ENCODE peak calls at places on chromosomes 5 and 9, in six cellular contexts. One of them, this sample, is unnamed.

GRCh38 chr5:54944364-54944763 is 41.0 kb downstream of the ESM1 start:
- DNase-seq in stimulated activated naive CD8-positive, alpha-beta T cell treated with anti-CD3 and anti-CD28 coated beads, Interleukin-15, amount 100 ng/mL, for 72 hours: peak
- DNase-seq in activated CD4-positive, alpha-beta T cell treated with anti-CD3 and anti-CD28 coated beads, Interleukin-2, amount 10 ng/mL, durations not matched to agents 7 days and 5 days: peak
- DNase-seq in Caco-2: no peak
- DNase-seq in NCI-H2081: no peak
- DNase-seq in left lobe of liver: no peak
- DNase-seq in this sample: no peak

GRCh38 chr9:134689320-134690181 is 47.9 kb downstream of the COL5A1 start:
- DNase-seq in left lobe of liver: no peak
- DNase-seq in activated CD4-positive, alpha-beta T cell treated with anti-CD3 and anti-CD28 coated beads, Interleukin-2, amount 10 ng/mL, durations not matched to agents 7 days and 5 days: no peak
- DNase-seq in NCI-H2081: no peak
- DNase-seq in Caco-2: peak
- DNase-seq in stimulated activated naive CD8-positive, alpha-beta T cell treated with anti-CD3 and anti-CD28 coated beads, Interleukin-15, amount 100 ng/mL, for 72 hours: no peak
- DNase-seq in this sample: peak

GRCh38 chr9:136023401-136024225 is 62.4 kb upstream of the UBAC1 start:
- DNase-seq in left lobe of liver: peak
- DNase-seq in NCI-H2081: no peak
- DNase-seq in Caco-2: no peak
- DNase-seq in stimulated activated naive CD8-positive, alpha-beta T cell treated with anti-CD3 and anti-CD28 coated beads, Interleukin-15, amount 100 ng/mL, for 72 hours: no peak
- DNase-seq in activated CD4-positive, alpha-beta T cell treated with anti-CD3 and anti-CD28 coated beads, Interleukin-2, amount 10 ng/mL, durations not matched to agents 7 days and 5 days: no peak
- DNase-seq in this sample: no peak

GRCh38 chr9:125966959-125967711 is 220.0 kb downstream of the PBX3 start:
- DNase-seq in NCI-H2081: no peak
- DNase-seq in Caco-2: no peak
- DNase-seq in activated CD4-positive, alpha-beta T cell treated with anti-CD3 and anti-CD28 coated beads, Interleukin-2, amount 10 ng/mL, durations not matched to agents 7 days and 5 days: no peak
- DNase-seq in left lobe of liver: no peak
- DNase-seq in stimulated activated naive CD8-positive, alpha-beta T cell treated with anti-CD3 and anti-CD28 coated beads, Interleukin-15, amount 100 ng/mL, for 72 hours: no peak
- DNase-seq in this sample: no peak

GRCh38 chr5:18745591-18745987 is 1111.3 kb downstream of the TAF11L14 start:
- DNase-seq in activated CD4-positive, alpha-beta T cell treated with anti-CD3 and anti-CD28 coated beads, Interleukin-2, amount 10 ng/mL, durations not matched to agents 7 days and 5 days: peak
- DNase-seq in stimulated activated naive CD8-positive, alpha-beta T cell treated with anti-CD3 and anti-CD28 coated beads, Interleukin-15, amount 100 ng/mL, for 72 hours: peak
- DNase-seq in Caco-2: no peak
- DNase-seq in NCI-H2081: peak
- DNase-seq in left lobe of liver: peak
- DNase-seq in this sample: no peak

GRCh38 chr5:97844797-97845196 is 661.8 kb upstream of the RIOK2 start:
- DNase-seq in left lobe of liver: no peak
- DNase-seq in stimulated activated naive CD8-positive, alpha-beta T cell treated with anti-CD3 and anti-CD28 coated beads, Interleukin-15, amount 100 ng/mL, for 72 hours: no peak
- DNase-seq in NCI-H2081: no peak
- DNase-seq in activated CD4-positive, alpha-beta T cell treated with anti-CD3 and anti-CD28 coated beads, Interleukin-2, amount 10 ng/mL, durations not matched to agents 7 days and 5 days: no peak
- DNase-seq in Caco-2: no peak
- DNase-seq in this sample: no peak

GRCh38 chr5:33894566-33894965 is 2.8 kb upstream of the ADAMTS12 start:
- DNase-seq in NCI-H2081: no peak
- DNase-seq in stimulated activated naive CD8-positive, alpha-beta T cell treated with anti-CD3 and anti-CD28 coated beads, Interleukin-15, amount 100 ng/mL, for 72 hours: no peak
- DNase-seq in activated CD4-positive, alpha-beta T cell treated with anti-CD3 and anti-CD28 coated beads, Interleukin-2, amount 10 ng/mL, durations not matched to agents 7 days and 5 days: no peak
- DNase-seq in left lobe of liver: no peak
- DNase-seq in Caco-2: no peak
- DNase-seq in this sample: no peak

GRCh38 chr9:129646252-129646651 is 4.3 kb upstream of the ASB6 start:
- DNase-seq in left lobe of liver: no peak
- DNase-seq in stimulated activated naive CD8-positive, alpha-beta T cell treated with anti-CD3 and anti-CD28 coated beads, Interleukin-15, amount 100 ng/mL, for 72 hours: no peak
- DNase-seq in activated CD4-positive, alpha-beta T cell treated with anti-CD3 and anti-CD28 coated beads, Interleukin-2, amount 10 ng/mL, durations not matched to agents 7 days and 5 days: no peak
- DNase-seq in NCI-H2081: no peak
- DNase-seq in Caco-2: no peak
- DNase-seq in this sample: no peak

GRCh38 chr5:8247485-8247884 is 378.5 kb downstream of the MTRR start:
- DNase-seq in Caco-2: no peak
- DNase-seq in NCI-H2081: no peak
- DNase-seq in left lobe of liver: no peak
- DNase-seq in stimulated activated naive CD8-positive, alpha-beta T cell treated with anti-CD3 and anti-CD28 coated beads, Interleukin-15, amount 100 ng/mL, for 72 hours: no peak
- DNase-seq in activated CD4-positive, alpha-beta T cell treated with anti-CD3 and anti-CD28 coated beads, Interleukin-2, amount 10 ng/mL, durations not matched to agents 7 days and 5 days: no peak
- DNase-seq in this sample: no peak

GRCh38 chr9:135082536-135082935 is 4.9 kb upstream of the OLFM1 start:
- DNase-seq in left lobe of liver: no peak
- DNase-seq in stimulated activated naive CD8-positive, alpha-beta T cell treated with anti-CD3 and anti-CD28 coated beads, Interleukin-15, amount 100 ng/mL, for 72 hours: no peak
- DNase-seq in Caco-2: no peak
- DNase-seq in activated CD4-positive, alpha-beta T cell treated with anti-CD3 and anti-CD28 coated beads, Interleukin-2, amount 10 ng/mL, durations not matched to agents 7 days and 5 days: no peak
- DNase-seq in NCI-H2081: no peak
- DNase-seq in this sample: no peak

GRCh38 chr9:16205455-16205854 is 652.6 kb downstream of the CCDC171 start:
- DNase-seq in left lobe of liver: no peak
- DNase-seq in stimulated activated naive CD8-positive, alpha-beta T cell treated with anti-CD3 and anti-CD28 coated beads, Interleukin-15, amount 100 ng/mL, for 72 hours: no peak
- DNase-seq in NCI-H2081: no peak
- DNase-seq in Caco-2: no peak
- DNase-seq in activated CD4-positive, alpha-beta T cell treated with anti-CD3 and anti-CD28 coated beads, Interleukin-2, amount 10 ng/mL, durations not matched to agents 7 days and 5 days: no peak
- DNase-seq in this sample: no peak

GRCh38 chr5:127313847-127314473 is 23.4 kb downstream of the MEGF10 start:
- DNase-seq in NCI-H2081: peak
- DNase-seq in activated CD4-positive, alpha-beta T cell treated with anti-CD3 and anti-CD28 coated beads, Interleukin-2, amount 10 ng/mL, durations not matched to agents 7 days and 5 days: peak
- DNase-seq in left lobe of liver: peak
- DNase-seq in Caco-2: peak
- DNase-seq in stimulated activated naive CD8-positive, alpha-beta T cell treated with anti-CD3 and anti-CD28 coated beads, Interleukin-15, amount 100 ng/mL, for 72 hours: peak
- DNase-seq in this sample: no peak

GRCh38 chr5:109316631-109317030 is 93.1 kb downstream of the PJA2 start:
- DNase-seq in activated CD4-positive, alpha-beta T cell treated with anti-CD3 and anti-CD28 coated beads, Interleukin-2, amount 10 ng/mL, durations not matched to agents 7 days and 5 days: no peak
- DNase-seq in stimulated activated naive CD8-positive, alpha-beta T cell treated with anti-CD3 and anti-CD28 coated beads, Interleukin-15, amount 100 ng/mL, for 72 hours: no peak
- DNase-seq in NCI-H2081: no peak
- DNase-seq in Caco-2: no peak
- DNase-seq in left lobe of liver: peak
- DNase-seq in this sample: no peak

GRCh38 chr9:35690447-35691324 is 961 bp upstream of the TPM2 start:
- DNase-seq in stimulated activated naive CD8-positive, alpha-beta T cell treated with anti-CD3 and anti-CD28 coated beads, Interleukin-15, amount 100 ng/mL, for 72 hours: no peak
- DNase-seq in left lobe of liver: no peak
- DNase-seq in activated CD4-positive, alpha-beta T cell treated with anti-CD3 and anti-CD28 coated beads, Interleukin-2, amount 10 ng/mL, durations not matched to agents 7 days and 5 days: peak
- DNase-seq in Caco-2: peak
- DNase-seq in NCI-H2081: peak
- DNase-seq in this sample: peak

GRCh38 chr5:53943938-53944337 is 366.4 kb downstream of the ARL15 start:
- DNase-seq in activated CD4-positive, alpha-beta T cell treated with anti-CD3 and anti-CD28 coated beads, Interleukin-2, amount 10 ng/mL, durations not matched to agents 7 days and 5 days: no peak
- DNase-seq in Caco-2: no peak
- DNase-seq in stimulated activated naive CD8-positive, alpha-beta T cell treated with anti-CD3 and anti-CD28 coated beads, Interleukin-15, amount 100 ng/mL, for 72 hours: no peak
- DNase-seq in left lobe of liver: no peak
- DNase-seq in NCI-H2081: no peak
- DNase-seq in this sample: no peak

GRCh38 chr9:121884057-121884512 is 209.0 kb downstream of the TTLL11 start:
- DNase-seq in NCI-H2081: no peak
- DNase-seq in left lobe of liver: no peak
- DNase-seq in Caco-2: no peak
- DNase-seq in activated CD4-positive, alpha-beta T cell treated with anti-CD3 and anti-CD28 coated beads, Interleukin-2, amount 10 ng/mL, durations not matched to agents 7 days and 5 days: no peak
- DNase-seq in stimulated activated naive CD8-positive, alpha-beta T cell treated with anti-CD3 and anti-CD28 coated beads, Interleukin-15, amount 100 ng/mL, for 72 hours: no peak
- DNase-seq in this sample: peak

GRCh38 chr5:73853091-73853490 is 227.1 kb downstream of the ARHGEF28 start:
- DNase-seq in activated CD4-positive, alpha-beta T cell treated with anti-CD3 and anti-CD28 coated beads, Interleukin-2, amount 10 ng/mL, durations not matched to agents 7 days and 5 days: no peak
- DNase-seq in left lobe of liver: no peak
- DNase-seq in Caco-2: no peak
- DNase-seq in stimulated activated naive CD8-positive, alpha-beta T cell treated with anti-CD3 and anti-CD28 coated beads, Interleukin-15, amount 100 ng/mL, for 72 hours: no peak
- DNase-seq in NCI-H2081: peak
- DNase-seq in this sample: no peak

GRCh38 chr5:67381240-67381875 is 184.8 kb upstream of the CD180 start:
- DNase-seq in Caco-2: no peak
- DNase-seq in stimulated activated naive CD8-positive, alpha-beta T cell treated with anti-CD3 and anti-CD28 coated beads, Interleukin-15, amount 100 ng/mL, for 72 hours: no peak
- DNase-seq in NCI-H2081: no peak
- DNase-seq in left lobe of liver: no peak
- DNase-seq in activated CD4-positive, alpha-beta T cell treated with anti-CD3 and anti-CD28 coated beads, Interleukin-2, amount 10 ng/mL, durations not matched to agents 7 days and 5 days: no peak
- DNase-seq in this sample: no peak

GRCh38 chr9:76902395-76902794 is 3.5 kb downstream of the PRUNE2 start:
- DNase-seq in activated CD4-positive, alpha-beta T cell treated with anti-CD3 and anti-CD28 coated beads, Interleukin-2, amount 10 ng/mL, durations not matched to agents 7 days and 5 days: no peak
- DNase-seq in NCI-H2081: no peak
- DNase-seq in Caco-2: no peak
- DNase-seq in stimulated activated naive CD8-positive, alpha-beta T cell treated with anti-CD3 and anti-CD28 coated beads, Interleukin-15, amount 100 ng/mL, for 72 hours: no peak
- DNase-seq in left lobe of liver: no peak
- DNase-seq in this sample: no peak

GRCh38 chr5:128470663-128471062 is 67.4 kb downstream of the FBN2 start:
- DNase-seq in activated CD4-positive, alpha-beta T cell treated with anti-CD3 and anti-CD28 coated beads, Interleukin-2, amount 10 ng/mL, durations not matched to agents 7 days and 5 days: no peak
- DNase-seq in stimulated activated naive CD8-positive, alpha-beta T cell treated with anti-CD3 and anti-CD28 coated beads, Interleukin-15, amount 100 ng/mL, for 72 hours: no peak
- DNase-seq in NCI-H2081: no peak
- DNase-seq in left lobe of liver: no peak
- DNase-seq in Caco-2: no peak
- DNase-seq in this sample: no peak

GRCh38 chr5:150641006-150641570 is 628 bp downstream of the SYNPO start:
- DNase-seq in NCI-H2081: no peak
- DNase-seq in Caco-2: no peak
- DNase-seq in activated CD4-positive, alpha-beta T cell treated with anti-CD3 and anti-CD28 coated beads, Interleukin-2, amount 10 ng/mL, durations not matched to agents 7 days and 5 days: no peak
- DNase-seq in left lobe of liver: no peak
- DNase-seq in stimulated activated naive CD8-positive, alpha-beta T cell treated with anti-CD3 and anti-CD28 coated beads, Interleukin-15, amount 100 ng/mL, for 72 hours: no peak
- DNase-seq in this sample: no peak

GRCh38 chr9:107727113-107727780 is 237.7 kb upstream of the KLF4 start:
- DNase-seq in activated CD4-positive, alpha-beta T cell treated with anti-CD3 and anti-CD28 coated beads, Interleukin-2, amount 10 ng/mL, durations not matched to agents 7 days and 5 days: no peak
- DNase-seq in left lobe of liver: no peak
- DNase-seq in stimulated activated naive CD8-positive, alpha-beta T cell treated with anti-CD3 and anti-CD28 coated beads, Interleukin-15, amount 100 ng/mL, for 72 hours: no peak
- DNase-seq in NCI-H2081: no peak
- DNase-seq in Caco-2: no peak
- DNase-seq in this sample: no peak

GRCh38 chr5:125196479-125197183 is 450.2 kb upstream of the ZNF608 start:
- DNase-seq in activated CD4-positive, alpha-beta T cell treated with anti-CD3 and anti-CD28 coated beads, Interleukin-2, amount 10 ng/mL, durations not matched to agents 7 days and 5 days: no peak
- DNase-seq in left lobe of liver: no peak
- DNase-seq in NCI-H2081: peak
- DNase-seq in Caco-2: no peak
- DNase-seq in stimulated activated naive CD8-positive, alpha-beta T cell treated with anti-CD3 and anti-CD28 coated beads, Interleukin-15, amount 100 ng/mL, for 72 hours: no peak
- DNase-seq in this sample: peak

GRCh38 chr9:126989847-126990821 is 75.6 kb downstream of the RALGPS1 start:
- DNase-seq in activated CD4-positive, alpha-beta T cell treated with anti-CD3 and anti-CD28 coated beads, Interleukin-2, amount 10 ng/mL, durations not matched to agents 7 days and 5 days: no peak
- DNase-seq in left lobe of liver: peak
- DNase-seq in Caco-2: no peak
- DNase-seq in NCI-H2081: no peak
- DNase-seq in stimulated activated naive CD8-positive, alpha-beta T cell treated with anti-CD3 and anti-CD28 coated beads, Interleukin-15, amount 100 ng/mL, for 72 hours: no peak
- DNase-seq in this sample: no peak

GRCh38 chr9:94912700-94913249 is 186.3 kb downstream of the AOPEP start:
- DNase-seq in Caco-2: no peak
- DNase-seq in NCI-H2081: no peak
- DNase-seq in left lobe of liver: no peak
- DNase-seq in activated CD4-positive, alpha-beta T cell treated with anti-CD3 and anti-CD28 coated beads, Interleukin-2, amount 10 ng/mL, durations not matched to agents 7 days and 5 days: no peak
- DNase-seq in stimulated activated naive CD8-positive, alpha-beta T cell treated with anti-CD3 and anti-CD28 coated beads, Interleukin-15, amount 100 ng/mL, for 72 hours: no peak
- DNase-seq in this sample: no peak

GRCh38 chr5:142913728-142914338 is 143.7 kb downstream of the ARHGAP26 start:
- DNase-seq in Caco-2: no peak
- DNase-seq in activated CD4-positive, alpha-beta T cell treated with anti-CD3 and anti-CD28 coated beads, Interleukin-2, amount 10 ng/mL, durations not matched to agents 7 days and 5 days: no peak
- DNase-seq in left lobe of liver: no peak
- DNase-seq in NCI-H2081: no peak
- DNase-seq in stimulated activated naive CD8-positive, alpha-beta T cell treated with anti-CD3 and anti-CD28 coated beads, Interleukin-15, amount 100 ng/mL, for 72 hours: no peak
- DNase-seq in this sample: no peak

GRCh38 chr5:134568761-134569725 is 43.6 kb downstream of the JADE2 start:
- DNase-seq in NCI-H2081: no peak
- DNase-seq in Caco-2: no peak
- DNase-seq in stimulated activated naive CD8-positive, alpha-beta T cell treated with anti-CD3 and anti-CD28 coated beads, Interleukin-15, amount 100 ng/mL, for 72 hours: no peak
- DNase-seq in activated CD4-positive, alpha-beta T cell treated with anti-CD3 and anti-CD28 coated beads, Interleukin-2, amount 10 ng/mL, durations not matched to agents 7 days and 5 days: no peak
- DNase-seq in left lobe of liver: peak
- DNase-seq in this sample: peak

GRCh38 chr5:139658501-139658927 is 10.4 kb downstream of the CXXC5 start:
- DNase-seq in activated CD4-positive, alpha-beta T cell treated with anti-CD3 and anti-CD28 coated beads, Interleukin-2, amount 10 ng/mL, durations not matched to agents 7 days and 5 days: no peak
- DNase-seq in left lobe of liver: no peak
- DNase-seq in Caco-2: no peak
- DNase-seq in stimulated activated naive CD8-positive, alpha-beta T cell treated with anti-CD3 and anti-CD28 coated beads, Interleukin-15, amount 100 ng/mL, for 72 hours: no peak
- DNase-seq in NCI-H2081: no peak
- DNase-seq in this sample: no peak

GRCh38 chr5:95446560-95447221 is 55.5 kb downstream of the FAM81B start:
- DNase-seq in left lobe of liver: no peak
- DNase-seq in Caco-2: no peak
- DNase-seq in NCI-H2081: no peak
- DNase-seq in stimulated activated naive CD8-positive, alpha-beta T cell treated with anti-CD3 and anti-CD28 coated beads, Interleukin-15, amount 100 ng/mL, for 72 hours: no peak
- DNase-seq in activated CD4-positive, alpha-beta T cell treated with anti-CD3 and anti-CD28 coated beads, Interleukin-2, amount 10 ng/mL, durations not matched to agents 7 days and 5 days: no peak
- DNase-seq in this sample: no peak

GRCh38 chr5:9477537-9477936 is 68.3 kb downstream of the SEMA5A start:
- DNase-seq in Caco-2: no peak
- DNase-seq in NCI-H2081: no peak
- DNase-seq in activated CD4-positive, alpha-beta T cell treated with anti-CD3 and anti-CD28 coated beads, Interleukin-2, amount 10 ng/mL, durations not matched to agents 7 days and 5 days: no peak
- DNase-seq in stimulated activated naive CD8-positive, alpha-beta T cell treated with anti-CD3 and anti-CD28 coated beads, Interleukin-15, amount 100 ng/mL, for 72 hours: no peak
- DNase-seq in left lobe of liver: no peak
- DNase-seq in this sample: no peak

GRCh38 chr5:132782101-132782500 is 5.1 kb upstream of the SEPTIN8 start:
- DNase-seq in Caco-2: no peak
- DNase-seq in activated CD4-positive, alpha-beta T cell treated with anti-CD3 and anti-CD28 coated beads, Interleukin-2, amount 10 ng/mL, durations not matched to agents 7 days and 5 days: no peak
- DNase-seq in NCI-H2081: no peak
- DNase-seq in left lobe of liver: no peak
- DNase-seq in stimulated activated naive CD8-positive, alpha-beta T cell treated with anti-CD3 and anti-CD28 coated beads, Interleukin-15, amount 100 ng/mL, for 72 hours: no peak
- DNase-seq in this sample: no peak

GRCh38 chr9:73176450-73176875 is 24.8 kb downstream of the ANXA1 start:
- DNase-seq in Caco-2: no peak
- DNase-seq in stimulated activated naive CD8-positive, alpha-beta T cell treated with anti-CD3 and anti-CD28 coated beads, Interleukin-15, amount 100 ng/mL, for 72 hours: no peak
- DNase-seq in left lobe of liver: no peak
- DNase-seq in NCI-H2081: no peak
- DNase-seq in activated CD4-positive, alpha-beta T cell treated with anti-CD3 and anti-CD28 coated beads, Interleukin-2, amount 10 ng/mL, durations not matched to agents 7 days and 5 days: no peak
- DNase-seq in this sample: no peak

GRCh38 chr5:147949711-147950573 is 43.6 kb upstream of the C5orf46 start:
- DNase-seq in NCI-H2081: peak
- DNase-seq in Caco-2: no peak
- DNase-seq in left lobe of liver: no peak
- DNase-seq in stimulated activated naive CD8-positive, alpha-beta T cell treated with anti-CD3 and anti-CD28 coated beads, Interleukin-15, amount 100 ng/mL, for 72 hours: no peak
- DNase-seq in activated CD4-positive, alpha-beta T cell treated with anti-CD3 and anti-CD28 coated beads, Interleukin-2, amount 10 ng/mL, durations not matched to agents 7 days and 5 days: no peak
- DNase-seq in this sample: no peak

GRCh38 chr5:77937015-77937908 is 161.1 kb upstream of the TBCA start:
- DNase-seq in Caco-2: no peak
- DNase-seq in activated CD4-positive, alpha-beta T cell treated with anti-CD3 and anti-CD28 coated beads, Interleukin-2, amount 10 ng/mL, durations not matched to agents 7 days and 5 days: no peak
- DNase-seq in left lobe of liver: no peak
- DNase-seq in stimulated activated naive CD8-positive, alpha-beta T cell treated with anti-CD3 and anti-CD28 coated beads, Interleukin-15, amount 100 ng/mL, for 72 hours: no peak
- DNase-seq in NCI-H2081: no peak
- DNase-seq in this sample: no peak

GRCh38 chr5:124654418-124654817 is 92.0 kb downstream of the ZNF608 start:
- DNase-seq in stimulated activated naive CD8-positive, alpha-beta T cell treated with anti-CD3 and anti-CD28 coated beads, Interleukin-15, amount 100 ng/mL, for 72 hours: no peak
- DNase-seq in activated CD4-positive, alpha-beta T cell treated with anti-CD3 and anti-CD28 coated beads, Interleukin-2, amount 10 ng/mL, durations not matched to agents 7 days and 5 days: no peak
- DNase-seq in Caco-2: no peak
- DNase-seq in NCI-H2081: no peak
- DNase-seq in left lobe of liver: no peak
- DNase-seq in this sample: no peak

GRCh38 chr5:167143726-167144125 is 1147.7 kb upstream of the WWC1 start:
- DNase-seq in activated CD4-positive, alpha-beta T cell treated with anti-CD3 and anti-CD28 coated beads, Interleukin-2, amount 10 ng/mL, durations not matched to agents 7 days and 5 days: no peak
- DNase-seq in stimulated activated naive CD8-positive, alpha-beta T cell treated with anti-CD3 and anti-CD28 coated beads, Interleukin-15, amount 100 ng/mL, for 72 hours: no peak
- DNase-seq in left lobe of liver: no peak
- DNase-seq in NCI-H2081: no peak
- DNase-seq in Caco-2: no peak
- DNase-seq in this sample: no peak

GRCh38 chr9:32350682-32351081 is 33.8 kb upstream of the ACO1 start:
- DNase-seq in Caco-2: no peak
- DNase-seq in stimulated activated naive CD8-positive, alpha-beta T cell treated with anti-CD3 and anti-CD28 coated beads, Interleukin-15, amount 100 ng/mL, for 72 hours: no peak
- DNase-seq in NCI-H2081: peak
- DNase-seq in activated CD4-positive, alpha-beta T cell treated with anti-CD3 and anti-CD28 coated beads, Interleukin-2, amount 10 ng/mL, durations not matched to agents 7 days and 5 days: no peak
- DNase-seq in left lobe of liver: no peak
- DNase-seq in this sample: no peak

GRCh38 chr9:3948826-3949578 is 350.9 kb downstream of the GLIS3 start:
- DNase-seq in left lobe of liver: no peak
- DNase-seq in NCI-H2081: no peak
- DNase-seq in stimulated activated naive CD8-positive, alpha-beta T cell treated with anti-CD3 and anti-CD28 coated beads, Interleukin-15, amount 100 ng/mL, for 72 hours: no peak
- DNase-seq in Caco-2: no peak
- DNase-seq in activated CD4-positive, alpha-beta T cell treated with anti-CD3 and anti-CD28 coated beads, Interleukin-2, amount 10 ng/mL, durations not matched to agents 7 days and 5 days: no peak
- DNase-seq in this sample: no peak

This sample was measured in retina.